ENCODE peak calls at places on chromosomes 2 and 18, in ten cellular contexts. Y is stimulated activated CD8-positive, alpha-beta memory T cell treated with anti-CD3 and anti-CD28 coated beads, Interleukin-4, amount 100 ng/mL, for 48 hours; Z is memory B cell; U is posterior cingulate gyrus; I is NCI-H748 treated with DMSO at 0.1 percent for 48 hours; M is NCI-H2029; G is B cell; H is GM20000; V is HT-29; A is A673. W is an unnamed sample.

GRCh38 chr2:204109681-204110080 is 173.1 kb downstream of the ICOS start:
- DNase-seq in H (no peak), M (no peak), I (no peak), Z (no peak), A (no peak), V (no peak), Y (peak), G (no peak), U (no peak), W (peak)

GRCh38 chr2:157260403-157261198 is 3.1 kb downstream of the GALNT5 start:
- DNase-seq in A (no peak), G (no peak), V (no peak), M (no peak), U (no peak), Y (no peak), H (no peak), Z (no peak), I (no peak), W (peak)

GRCh38 chr18:51251625-51252024 is 54.1 kb upstream of the MEX3C start:
- DNase-seq in V (no peak), Y (no peak), H (peak), G (peak), I (no peak), Z (peak), A (no peak), U (no peak), M (no peak), W (no peak)

GRCh38 chr2:172877826-172878225 is 142.2 kb downstream of the RAPGEF4 start:
- DNase-seq in V (no peak), H (no peak), A (no peak), I (no peak), Z (no peak), G (no peak), U (no peak), M (no peak), Y (no peak), W (no peak)

GRCh38 chr2:109632158-109632789 is 18.1 kb downstream of the SOWAHC start:
- DNase-seq in A (no peak), V (peak), H (no peak), Z (no peak), U (no peak), M (no peak), G (no peak), Y (no peak), I (no peak), W (no peak)

GRCh38 chr2:237529452-237530402 is 36.6 kb upstream of the PRLH start:
- DNase-seq in Z (peak), Y (no peak), A (no peak), U (no peak), V (no peak), I (no peak), G (no peak), M (no peak), H (peak), W (no peak)

GRCh38 chr2:2528801-2529200 is 197.7 kb upstream of the MYT1L start:
- DNase-seq in I (no peak), U (no peak), M (no peak), G (no peak), H (no peak), Z (no peak), Y (no peak), V (no peak), A (no peak), W (no peak)

GRCh38 chr2:105557515-105557914 is 158.7 kb upstream of the FHL2 start:
- DNase-seq in U (no peak), Z (no peak), G (no peak), V (no peak), A (no peak), M (no peak), H (no peak), I (no peak), Y (no peak), W (no peak)

GRCh38 chr2:133606616-133607015 is 38.4 kb upstream of the NCKAP5 start:
- DNase-seq in I (no peak), G (no peak), Y (no peak), A (no peak), U (no peak), M (no peak), V (no peak), Z (no peak), H (no peak), W (no peak)

GRCh38 chr2:44433841-44434240 is 72.1 kb downstream of the CAMKMT start:
- DNase-seq in V (no peak), A (no peak), I (peak), M (peak), G (no peak), H (no peak), Y (no peak), U (no peak), Z (no peak), W (peak)

GRCh38 chr2:144453486-144454158 is 66.3 kb downstream of the ZEB2 start:
- DNase-seq in G (no peak), V (no peak), M (no peak), H (no peak), Y (no peak), I (no peak), A (no peak), U (no peak), Z (no peak), W (no peak)

W was measured in mesenchymal stem cell.